ENCODE peak calls at places on chromosomes 6 and 20, in five cellular contexts. One of them, this sample, is unnamed.

GRCh38 chr6:144434308-144434990 is 149.3 kb downstream of the UTRN start:
- DNase-seq in heart right ventricle: no peak
- DNase-seq in H9: no peak
- DNase-seq in RWPE2: no peak
- DNase-seq in brain microvascular endothelial cell: peak
- DNase-seq in this sample: no peak

GRCh38 chr6:120774275-120774674 is 560.0 kb downstream of the TBC1D32 start:
- DNase-seq in brain microvascular endothelial cell: peak
- DNase-seq in H9: no peak
- DNase-seq in heart right ventricle: no peak
- DNase-seq in RWPE2: no peak
- DNase-seq in this sample: no peak

GRCh38 chr6:21800948-21801438 is 207.4 kb downstream of the SOX4 start:
- DNase-seq in RWPE2: no peak
- DNase-seq in brain microvascular endothelial cell: peak
- DNase-seq in heart right ventricle: no peak
- DNase-seq in H9: no peak
- DNase-seq in this sample: no peak

GRCh38 chr6:116651916-116652315 is 16.6 kb downstream of the ZUP1 start:
- DNase-seq in H9: no peak
- DNase-seq in brain microvascular endothelial cell: no peak
- DNase-seq in RWPE2: no peak
- DNase-seq in heart right ventricle: no peak
- DNase-seq in this sample: no peak

GRCh38 chr20:59459586-59459985 is 144.8 kb upstream of the PHACTR3 start:
- DNase-seq in RWPE2: peak
- DNase-seq in heart right ventricle: no peak
- DNase-seq in H9: no peak
- DNase-seq in brain microvascular endothelial cell: no peak
- DNase-seq in this sample: no peak

GRCh38 chr20:59729476-59729875 is 125.1 kb downstream of the PHACTR3 start:
- DNase-seq in H9: no peak
- DNase-seq in heart right ventricle: no peak
- DNase-seq in RWPE2: peak
- DNase-seq in brain microvascular endothelial cell: no peak
- DNase-seq in this sample: no peak

GRCh38 chr20:2688041-2688591 is 4.5 kb upstream of the EBF4 start:
- DNase-seq in brain microvascular endothelial cell: peak
- DNase-seq in heart right ventricle: peak
- DNase-seq in RWPE2: no peak
- DNase-seq in H9: peak
- DNase-seq in this sample: peak

GRCh38 chr6:22888147-22888831 is 318.9 kb downstream of the HDGFL1 start:
- DNase-seq in H9: no peak
- DNase-seq in brain microvascular endothelial cell: no peak
- DNase-seq in heart right ventricle: no peak
- DNase-seq in RWPE2: no peak
- DNase-seq in this sample: no peak

GRCh38 chr20:10707070-10707469 is 33.3 kb upstream of the JAG1 start:
- DNase-seq in RWPE2: no peak
- DNase-seq in brain microvascular endothelial cell: no peak
- DNase-seq in heart right ventricle: no peak
- DNase-seq in H9: no peak
- DNase-seq in this sample: no peak

GRCh38 chr20:34397096-34397495 is 34.0 kb downstream of the ITCH start:
- DNase-seq in RWPE2: no peak
- DNase-seq in brain microvascular endothelial cell: no peak
- DNase-seq in H9: no peak
- DNase-seq in heart right ventricle: no peak
- DNase-seq in this sample: peak

GRCh38 chr6:90197854-90198496 is 98.7 kb downstream of the BACH2 start:
- DNase-seq in heart right ventricle: no peak
- DNase-seq in brain microvascular endothelial cell: no peak
- DNase-seq in H9: no peak
- DNase-seq in RWPE2: no peak
- DNase-seq in this sample: no peak

GRCh38 chr6:154928325-154928922 is 66.7 kb upstream of the TIAM2 start:
- DNase-seq in RWPE2: no peak
- DNase-seq in H9: peak
- DNase-seq in brain microvascular endothelial cell: peak
- DNase-seq in heart right ventricle: peak
- DNase-seq in this sample: no peak

GRCh38 chr6:139657121-139657520 is 282.7 kb upstream of the CITED2 start:
- DNase-seq in H9: no peak
- DNase-seq in heart right ventricle: no peak
- DNase-seq in brain microvascular endothelial cell: no peak
- DNase-seq in RWPE2: no peak
- DNase-seq in this sample: no peak

GRCh38 chr6:3561745-3562144 is 104.9 kb upstream of the SLC22A23 start:
- DNase-seq in heart right ventricle: no peak
- DNase-seq in H9: no peak
- DNase-seq in RWPE2: no peak
- DNase-seq in brain microvascular endothelial cell: peak
- DNase-seq in this sample: no peak

GRCh38 chr20:5000263-5001173 is 792 bp downstream of the SLC23A2 start:
- DNase-seq in H9: peak
- DNase-seq in heart right ventricle: peak
- DNase-seq in RWPE2: peak
- DNase-seq in brain microvascular endothelial cell: no peak
- DNase-seq in this sample: no peak

GRCh38 chr6:55998586-55998985 is 123.2 kb upstream of the BMP5 start:
- DNase-seq in H9: no peak
- DNase-seq in brain microvascular endothelial cell: no peak
- DNase-seq in RWPE2: no peak
- DNase-seq in heart right ventricle: no peak
- DNase-seq in this sample: no peak

GRCh38 chr6:72783667-72784066 is 161.8 kb downstream of the KCNQ5 start:
- DNase-seq in H9: no peak
- DNase-seq in heart right ventricle: no peak
- DNase-seq in RWPE2: no peak
- DNase-seq in brain microvascular endothelial cell: peak
- DNase-seq in this sample: no peak

GRCh38 chr6:159969204-159969912 is 476 bp downstream of the IGF2R start:
- DNase-seq in brain microvascular endothelial cell: no peak
- DNase-seq in RWPE2: no peak
- DNase-seq in heart right ventricle: no peak
- DNase-seq in H9: no peak
- DNase-seq in this sample: no peak

GRCh38 chr6:146087386-146087785 is 58.5 kb downstream of the GRM1 start:
- DNase-seq in H9: no peak
- DNase-seq in RWPE2: no peak
- DNase-seq in brain microvascular endothelial cell: no peak
- DNase-seq in heart right ventricle: no peak
- DNase-seq in this sample: no peak

GRCh38 chr6:90610671-90611542 is 24.0 kb upstream of the MAP3K7 start:
- DNase-seq in heart right ventricle: peak
- DNase-seq in H9: peak
- DNase-seq in brain microvascular endothelial cell: peak
- DNase-seq in RWPE2: peak
- DNase-seq in this sample: peak

GRCh38 chr6:132279592-132280139 is 121.6 kb downstream of the MOXD1 start:
- DNase-seq in H9: peak
- DNase-seq in heart right ventricle: peak
- DNase-seq in RWPE2: no peak
- DNase-seq in brain microvascular endothelial cell: peak
- DNase-seq in this sample: no peak

GRCh38 chr6:168208436-168208835 is 111.1 kb downstream of the DACT2 start:
- DNase-seq in brain microvascular endothelial cell: no peak
- DNase-seq in heart right ventricle: no peak
- DNase-seq in H9: no peak
- DNase-seq in RWPE2: no peak
- DNase-seq in this sample: no peak

GRCh38 chr20:24970743-24971142 is 21.7 kb downstream of the CST7 start:
- DNase-seq in H9: peak
- DNase-seq in brain microvascular endothelial cell: no peak
- DNase-seq in RWPE2: no peak
- DNase-seq in heart right ventricle: no peak
- DNase-seq in this sample: no peak

GRCh38 chr20:56439784-56440291 is 27.8 kb downstream of the CASS4 start:
- DNase-seq in H9: no peak
- DNase-seq in brain microvascular endothelial cell: peak
- DNase-seq in heart right ventricle: peak
- DNase-seq in RWPE2: peak
- DNase-seq in this sample: no peak

GRCh38 chr6:154932562-154933027 is 62.5 kb upstream of the TIAM2 start:
- DNase-seq in brain microvascular endothelial cell: peak
- DNase-seq in H9: no peak
- DNase-seq in heart right ventricle: no peak
- DNase-seq in RWPE2: no peak
- DNase-seq in this sample: no peak

GRCh38 chr20:49909499-49910339 is 5.6 kb downstream of the SPATA2 start:
- DNase-seq in brain microvascular endothelial cell: no peak
- DNase-seq in RWPE2: no peak
- DNase-seq in H9: no peak
- DNase-seq in heart right ventricle: peak
- DNase-seq in this sample: peak
- TF ChIP-seq CTCF in brain microvascular endothelial cell: peak
- TF ChIP-seq CTCF in RWPE2: peak
- TF ChIP-seq CTCF in H9: peak
- TF ChIP-seq CTCF in heart right ventricle: peak
- TF ChIP-seq CTCF in this sample: peak

GRCh38 chr6:16774437-16774836 is 13.2 kb upstream of the ATXN1 start:
- DNase-seq in brain microvascular endothelial cell: no peak
- DNase-seq in H9: no peak
- DNase-seq in RWPE2: no peak
- DNase-seq in heart right ventricle: no peak
- DNase-seq in this sample: no peak

GRCh38 chr6:16778521-16778920 is 17.3 kb upstream of the ATXN1 start:
- DNase-seq in H9: no peak
- DNase-seq in heart right ventricle: no peak
- DNase-seq in RWPE2: no peak
- DNase-seq in brain microvascular endothelial cell: no peak
- DNase-seq in this sample: no peak

GRCh38 chr6:16773376-16773775 is 12.1 kb upstream of the ATXN1 start:
- DNase-seq in heart right ventricle: no peak
- DNase-seq in brain microvascular endothelial cell: no peak
- DNase-seq in H9: no peak
- DNase-seq in RWPE2: no peak
- DNase-seq in this sample: no peak

GRCh38 chr6:16777794-16778193 is 16.5 kb upstream of the ATXN1 start:
- DNase-seq in RWPE2: no peak
- DNase-seq in heart right ventricle: no peak
- DNase-seq in brain microvascular endothelial cell: no peak
- DNase-seq in H9: no peak
- DNase-seq in this sample: no peak

DNA sequence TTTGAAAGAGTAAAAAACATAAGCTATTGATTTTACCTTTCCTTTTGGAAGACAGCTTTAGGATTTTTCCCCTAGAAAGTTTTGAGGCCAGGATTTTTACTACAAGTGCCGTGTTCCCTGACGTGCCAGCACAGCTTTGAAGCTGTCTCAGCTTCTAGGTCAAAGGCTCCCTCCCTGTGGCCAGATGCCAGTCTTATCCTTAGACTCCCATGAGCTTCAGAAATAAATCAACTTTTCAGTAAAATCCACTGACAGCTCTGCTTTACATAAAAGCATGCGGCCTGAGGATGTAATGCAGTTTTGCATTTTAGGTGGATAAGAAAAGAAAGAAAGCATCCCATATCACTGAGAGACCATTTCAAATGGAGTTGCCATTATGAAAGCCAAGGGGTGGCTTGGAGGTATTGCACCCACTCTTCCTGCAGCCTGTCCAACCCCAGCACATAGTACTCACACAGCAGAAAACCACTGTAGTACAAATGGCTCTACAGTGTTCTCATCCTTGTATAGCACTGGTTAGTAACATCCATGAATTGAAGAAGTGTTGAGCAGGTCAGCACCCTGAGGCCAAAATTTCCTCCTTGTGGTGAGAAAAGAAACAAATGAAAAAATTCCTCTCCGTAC is 15.2 kb upstream of the ATXN1 start:
- DNase-seq in RWPE2: no peak
- DNase-seq in heart right ventricle: no peak
- DNase-seq in H9: no peak
- DNase-seq in brain microvascular endothelial cell: no peak
- DNase-seq in this sample: no peak
- TF ChIP-seq CTCF in RWPE2: no peak
- TF ChIP-seq CTCF in heart right ventricle: no peak
- TF ChIP-seq CTCF in H9: peak
- TF ChIP-seq CTCF in brain microvascular endothelial cell: peak
- TF ChIP-seq CTCF in this sample: peak

GRCh38 chr6:34064675-34065074 is 81.2 kb downstream of the GRM4 start:
- DNase-seq in H9: no peak
- DNase-seq in RWPE2: no peak
- DNase-seq in heart right ventricle: no peak
- DNase-seq in brain microvascular endothelial cell: no peak
- DNase-seq in this sample: no peak

GRCh38 chr6:34063641-34064040 is 82.2 kb downstream of the GRM4 start:
- DNase-seq in RWPE2: no peak
- DNase-seq in heart right ventricle: no peak
- DNase-seq in brain microvascular endothelial cell: no peak
- DNase-seq in H9: no peak
- DNase-seq in this sample: no peak

GRCh38 chr6:34061348-34061747 is 84.5 kb downstream of the GRM4 start:
- DNase-seq in brain microvascular endothelial cell: no peak
- DNase-seq in H9: no peak
- DNase-seq in heart right ventricle: no peak
- DNase-seq in RWPE2: no peak
- DNase-seq in this sample: no peak

GRCh38 chr6:34062156-34062555 is 83.7 kb downstream of the GRM4 start:
- DNase-seq in H9: no peak
- DNase-seq in brain microvascular endothelial cell: no peak
- DNase-seq in RWPE2: no peak
- DNase-seq in heart right ventricle: no peak
- DNase-seq in this sample: no peak

DNA sequence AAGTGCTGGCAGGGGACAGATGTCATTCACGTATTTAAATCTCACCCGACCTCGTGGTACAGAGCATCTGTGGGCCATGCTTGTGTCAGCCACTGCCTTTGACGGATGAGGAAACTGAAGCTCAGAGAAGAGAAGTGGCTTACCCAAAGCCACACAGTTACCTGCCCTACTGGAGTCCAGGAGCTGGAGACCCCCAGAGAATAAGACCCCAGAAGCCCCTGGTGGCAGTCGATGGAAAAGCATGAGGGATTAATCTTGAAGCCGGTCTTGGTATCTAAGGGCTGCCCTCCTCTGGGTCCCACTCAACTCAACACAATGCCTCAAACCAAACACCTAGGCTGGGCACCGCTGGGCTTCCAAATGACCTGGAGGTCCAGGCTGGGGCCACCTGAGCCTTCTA is 83.1 kb downstream of the GRM4 start:
- DNase-seq in heart right ventricle: no peak
- DNase-seq in RWPE2: no peak
- DNase-seq in H9: no peak
- DNase-seq in brain microvascular endothelial cell: no peak
- DNase-seq in this sample: no peak
- TF ChIP-seq CTCF in heart right ventricle: no peak
- TF ChIP-seq CTCF in RWPE2: no peak
- TF ChIP-seq CTCF in H9: peak
- TF ChIP-seq CTCF in brain microvascular endothelial cell: peak
- TF ChIP-seq CTCF in this sample: peak

DNA sequence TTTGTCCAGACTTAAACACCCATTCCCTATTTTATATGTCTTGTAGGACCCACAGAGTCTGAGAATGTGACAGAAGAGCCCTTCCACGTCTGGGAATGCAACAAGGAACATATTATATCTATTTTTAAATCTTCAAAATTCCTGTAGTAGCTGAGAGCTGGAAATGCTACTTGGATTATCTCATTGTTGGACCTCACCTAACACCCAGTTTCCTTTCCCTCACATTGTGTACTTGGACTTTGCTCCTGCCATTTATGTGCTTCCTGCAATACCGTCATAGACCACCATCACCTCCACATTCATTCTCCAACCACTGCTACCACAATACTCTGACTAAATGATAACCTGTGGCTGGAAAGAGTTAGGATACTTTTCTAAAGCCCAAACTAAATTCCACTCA is 335.4 kb downstream of the COL12A1 start:
- DNase-seq in brain microvascular endothelial cell: peak
- DNase-seq in heart right ventricle: no peak
- DNase-seq in RWPE2: no peak
- DNase-seq in H9: no peak
- DNase-seq in this sample: no peak
- TF ChIP-seq CTCF in brain microvascular endothelial cell: peak
- TF ChIP-seq CTCF in heart right ventricle: no peak
- TF ChIP-seq CTCF in RWPE2: no peak
- TF ChIP-seq CTCF in H9: peak
- TF ChIP-seq CTCF in this sample: peak